ENCODE peak calls at places on chromosomes 6 and 20, in six cellular contexts. D is right atrium auricular region, V is astrocyte of the spinal cord, C is EL, N is MCF 10A, I is cardiac muscle cell. Y is an unnamed sample.

GRCh38 chr20:54176610-54177009 is 2.8 kb upstream of the CYP24A1 start:
- DNase-seq in D (no peak), V (no peak), C (peak), N (peak), I (no peak), Y (peak)

GRCh38 chr6:97026298-97026697 is 101.8 kb downstream of the KLHL32 start:
- DNase-seq in D (no peak), V (no peak), C (no peak), N (no peak), I (no peak), Y (no peak)

GRCh38 chr6:137351890-137352289 is 132.7 kb upstream of the IFNGR1 start:
- DNase-seq in D (no peak), V (peak), C (peak), N (no peak), I (no peak), Y (no peak)

GRCh38 chr6:158677906-158678305 is 28.1 kb downstream of the SYTL3 start:
- DNase-seq in D (no peak), V (no peak), C (no peak), N (no peak), I (no peak), Y (no peak)

GRCh38 chr6:31158863-31159855 is 770 bp downstream of the TCF19 start:
- DNase-seq in D (no peak), V (no peak), C (peak), N (peak), I (no peak), Y (no peak)

GRCh38 chr20:11091496-11091895 is 417.7 kb upstream of the JAG1 start:
- DNase-seq in D (no peak), V (no peak), C (no peak), N (no peak), I (no peak), Y (no peak)

GRCh38 chr20:2446845-2447244 is 23.7 kb downstream of the SNRPB start:
- DNase-seq in D (no peak), V (no peak), C (no peak), N (no peak), I (no peak), Y (no peak)

GRCh38 chr6:106027316-106027715 is 58.8 kb upstream of the PRDM1 start:
- DNase-seq in D (no peak), V (no peak), C (no peak), N (no peak), I (no peak), Y (no peak)

GRCh38 chr6:150202934-150203333 is 60.1 kb downstream of the PPP1R14C start:
- DNase-seq in D (no peak), V (no peak), C (no peak), N (no peak), I (no peak), Y (no peak)